ENCODE peak calls at places on chromosomes 13 and 19, in eight cellular contexts. T is kidney, Y is A673, U is cardiac fibroblast, L is AG10803, K is body of pancreas, H is Calu3, Z is BJ. M is an unnamed sample.

GRCh38 chr13:112712451-112712881 is 22.6 kb downstream of the ATP11A start:
- DNase-seq in U (no peak), Y (no peak), H (no peak), T (peak), Z (no peak), L (no peak), K (no peak), M (no peak)

GRCh38 chr13:110416131-110416584 is 109.1 kb downstream of the COL4A2 start:
- DNase-seq in U (peak), Z (peak), H (no peak), Y (no peak), K (no peak), T (no peak), L (peak), M (peak)

GRCh38 chr13:98664047-98664446 is 87.1 kb upstream of the STK24 start:
- DNase-seq in Z (peak), K (no peak), U (peak), Y (peak), T (no peak), L (peak), H (peak), M (peak)

GRCh38 chr19:54608792-54609191 is 15.4 kb downstream of the LILRA1 start:
- DNase-seq in Y (no peak), T (no peak), H (no peak), L (no peak), Z (no peak), U (no peak), K (no peak), M (no peak)

GRCh38 chr13:46178821-46179220 is 3.2 kb downstream of the LCP1 start:
- DNase-seq in U (no peak), K (no peak), Y (no peak), Z (no peak), L (no peak), H (no peak), T (no peak), M (no peak)

GRCh38 chr19:9407827-9408226 is 27.5 kb downstream of the ZNF266 start:
- DNase-seq in Z (no peak), L (no peak), H (no peak), U (no peak), T (no peak), K (no peak), Y (peak), M (no peak)

GRCh38 chr19:36837525-36837901 is 674 bp downstream of the ZNF790 start:
- DNase-seq in Y (no peak), K (no peak), Z (no peak), U (no peak), L (no peak), H (no peak), T (no peak), M (no peak)

GRCh38 chr13:42821437-42821836 is 40.1 kb downstream of the FAM216B start:
- DNase-seq in T (no peak), K (no peak), H (no peak), Y (no peak), L (peak), U (peak), Z (peak), M (peak)

GRCh38 chr19:18809149-18809978 is 18.3 kb upstream of the COMP start:
- DNase-seq in L (peak), Y (peak), U (peak), K (peak), Z (peak), T (no peak), H (no peak), M (peak)

GRCh38 chr13:36323951-36324566 is 22.1 kb downstream of the SPART start:
- DNase-seq in H (no peak), L (peak), T (no peak), Z (peak), U (no peak), K (no peak), Y (no peak), M (no peak)

GRCh38 chr13:111304041-111304544 is 16.3 kb upstream of the TEX29 start:
- DNase-seq in Z (no peak), L (no peak), H (no peak), T (no peak), Y (no peak), K (no peak), U (no peak), M (no peak)

GRCh38 chr19:30968841-30969399 is 380.3 kb downstream of the TSHZ3 start:
- DNase-seq in U (no peak), L (no peak), Z (no peak), T (no peak), H (no peak), Y (no peak), K (no peak), M (no peak)

GRCh38 chr13:27797228-27797624 is 4.9 kb downstream of the GSX1 start:
- DNase-seq in Y (peak), Z (no peak), K (peak), T (no peak), L (peak), H (peak), U (peak), M (peak)

GRCh38 chr19:2491130-2491801 is 15.3 kb downstream of the GADD45B start:
- DNase-seq in L (peak), U (peak), K (peak), T (peak), Z (no peak), Y (peak), H (peak), M (peak)

GRCh38 chr13:44421853-44422525 is 48.4 kb downstream of the SERP2 start:
- DNase-seq in Y (no peak), H (no peak), K (no peak), U (no peak), L (no peak), T (no peak), Z (no peak), M (no peak)

GRCh38 chr13:42812311-42812710 is 30.9 kb downstream of the FAM216B start:
- DNase-seq in L (no peak), Z (no peak), T (no peak), Y (no peak), K (no peak), U (peak), H (no peak), M (no peak)

GRCh38 chr13:100254002-100254401 is 165.1 kb downstream of the PCCA start:
- DNase-seq in L (no peak), Z (no peak), K (no peak), T (no peak), U (peak), Y (no peak), H (no peak), M (peak)

GRCh38 chr19:3851254-3852176 is 17.3 kb downstream of the ZFR2 start:
- DNase-seq in T (no peak), H (peak), L (no peak), Y (no peak), K (no peak), U (peak), Z (no peak), M (no peak)

GRCh38 chr19:3850320-3850972 is 18.4 kb downstream of the ZFR2 start:
- DNase-seq in Z (no peak), U (no peak), K (no peak), T (no peak), Y (no peak), L (no peak), H (no peak), M (no peak)

GRCh38 chr19:3849787-3850186 is 19.1 kb downstream of the ZFR2 start:
- DNase-seq in K (no peak), U (no peak), Z (no peak), T (no peak), H (no peak), Y (no peak), L (no peak), M (no peak)

GRCh38 chr19:3852177-3852511 is 16.7 kb downstream of the ZFR2 start:
- DNase-seq in K (no peak), Y (no peak), H (no peak), U (no peak), T (no peak), Z (no peak), L (no peak), M (no peak)

DNA sequence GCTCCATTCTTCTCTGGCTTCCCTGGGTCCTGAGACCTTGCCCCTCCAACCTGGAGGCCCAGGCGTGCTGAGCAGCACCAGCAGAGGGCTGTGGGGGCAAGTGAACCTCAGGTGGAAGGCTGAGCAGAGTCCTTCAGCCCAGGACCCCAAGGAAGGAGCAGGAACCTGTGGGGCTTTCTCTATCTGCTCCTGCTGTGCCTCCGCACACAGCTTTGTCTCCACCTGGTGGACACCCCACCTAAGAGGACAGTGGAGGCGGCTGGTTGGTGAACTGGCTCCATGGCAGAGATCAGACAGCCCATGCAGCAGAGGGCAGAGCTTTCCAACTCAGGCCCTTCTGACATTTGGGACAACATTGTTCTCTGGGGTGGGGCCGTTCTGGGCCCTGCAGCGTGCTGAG is 19.7 kb downstream of the ZFR2 start:
- DNase-seq in Y (peak), L (no peak), Z (no peak), K (peak), T (no peak), H (peak), U (peak), M (peak)
- TF ChIP-seq CTCF in Y (peak), L (peak), Z (peak), K (no peak), T (peak), H (peak), U (peak), M (peak)

GRCh38 chr13:56706485-56706884 is 434.2 kb upstream of the PRR20A start:
- DNase-seq in Z (no peak), U (no peak), K (no peak), H (no peak), Y (no peak), L (no peak), T (no peak), M (no peak)
- TF ChIP-seq CTCF in Z (no peak), U (no peak), K (no peak), H (no peak), Y (no peak), L (no peak), T (no peak), M (no peak)

GRCh38 chr19:5321066-5321642 is 19.5 kb downstream of the PTPRS start:
- DNase-seq in H (no peak), Y (no peak), U (no peak), K (no peak), Z (no peak), L (no peak), T (no peak), M (no peak)

GRCh38 chr19:5324947-5325346 is 15.7 kb downstream of the PTPRS start:
- DNase-seq in Y (no peak), L (no peak), T (no peak), K (no peak), U (no peak), Z (no peak), H (no peak), M (no peak)

GRCh38 chr19:5319516-5319915 is 21.1 kb downstream of the PTPRS start:
- DNase-seq in L (no peak), Y (no peak), K (no peak), H (no peak), U (no peak), Z (no peak), T (no peak), M (no peak)

GRCh38 chr19:5323475-5323811 is 17.2 kb downstream of the PTPRS start:
- DNase-seq in Z (no peak), U (no peak), K (no peak), H (no peak), Y (no peak), T (no peak), L (no peak), M (no peak)

GRCh38 chr19:5321851-5322681 is 18.5 kb downstream of the PTPRS start:
- DNase-seq in L (no peak), H (no peak), K (no peak), U (no peak), Z (no peak), Y (peak), T (no peak), M (no peak)
- TF ChIP-seq CTCF in L (no peak), H (no peak), K (no peak), U (no peak), Z (peak), Y (no peak), T (no peak), M (no peak)

GRCh38 chr19:29121684-29122083 is 91.3 kb downstream of the UQCRFS1 start:
- DNase-seq in H (peak), L (peak), Y (no peak), T (no peak), Z (no peak), U (peak), K (peak), M (no peak)
- TF ChIP-seq CTCF in H (peak), L (peak), Y (no peak), T (peak), Z (peak), U (peak), K (no peak), M (no peak)

GRCh38 chr13:51781246-51782022 is 22.5 kb downstream of the DHRS12 start:
- DNase-seq in Z (no peak), K (peak), H (no peak), T (no peak), L (no peak), Y (peak), U (peak), M (peak)
- TF ChIP-seq CTCF in Z (peak), K (peak), H (no peak), T (peak), L (peak), Y (peak), U (peak), M (peak)

GRCh38 chr13:60655268-60655667 is 258.2 kb downstream of the TDRD3 start:
- DNase-seq in Z (no peak), Y (no peak), U (no peak), K (no peak), T (no peak), H (no peak), L (no peak), M (no peak)

GRCh38 chr13:60654405-60654804 is 257.4 kb downstream of the TDRD3 start:
- DNase-seq in Y (peak), K (peak), H (no peak), Z (no peak), U (peak), T (no peak), L (peak), M (peak)
- TF ChIP-seq CTCF in Y (peak), K (no peak), H (no peak), Z (no peak), U (peak), T (peak), L (peak), M (peak)

GRCh38 chr13:72431981-72432617 is 295.3 kb downstream of the MZT1 start:
- DNase-seq in K (no peak), H (no peak), T (no peak), Y (peak), U (no peak), Z (no peak), L (no peak), M (no peak)
- TF ChIP-seq CTCF in K (no peak), H (no peak), T (no peak), Y (no peak), U (no peak), Z (no peak), L (no peak), M (no peak)